ENCODE peak calls at places on chromosomes 5 and 9, in ten cellular contexts. R is stomach, P is MM.1S, E is tibial artery, N is body of pancreas, T is K562, Z is A673, W is pancreas, I is dorsolateral prefrontal cortex, Y is transverse colon. B is an unnamed sample.

GRCh38 chr9:4433379-4433778 is 56.9 kb upstream of the SLC1A1 start:
- DNase-seq in N (no peak), T (peak), Y (no peak), R (no peak), P (no peak), W (no peak), E (no peak), Z (no peak), I (no peak), B (no peak)

GRCh38 chr9:128494743-128495124 is 9.8 kb upstream of the GLE1 start:
- DNase-seq in R (no peak), Z (no peak), P (no peak), T (no peak), N (no peak), W (no peak), Y (no peak), E (no peak), I (no peak), B (no peak)

GRCh38 chr5:170111088-170111796 is 5.5 kb downstream of the FOXI1 start:
- DNase-seq in N (no peak), W (no peak), T (no peak), E (no peak), R (no peak), P (no peak), Z (peak), I (no peak), Y (no peak), B (no peak)

GRCh38 chr9:133770076-133770777 is 32.1 kb upstream of the SARDH start:
- DNase-seq in P (no peak), T (no peak), E (peak), Y (no peak), W (peak), R (peak), Z (no peak), N (peak), I (peak), B (no peak)

GRCh38 chr9:35226685-35227084 is 64.9 kb downstream of the UNC13B start:
- DNase-seq in R (no peak), E (no peak), P (no peak), W (no peak), Z (no peak), I (no peak), Y (no peak), T (no peak), N (no peak), B (no peak)

GRCh38 chr9:33263936-33264472 is 504 bp downstream of the BAG1 start:
- DNase-seq in E (peak), R (peak), N (peak), I (peak), W (peak), P (peak), Z (peak), T (no peak), Y (peak), B (peak)

GRCh38 chr5:98768160-98769005 is 5.1 kb upstream of the RGMB start:
- DNase-seq in Z (peak), Y (peak), E (no peak), T (peak), P (peak), R (peak), I (peak), N (peak), W (peak), B (peak)

GRCh38 chr9:101398930-101399640 is 434 bp downstream of the ZNF189 start:
- DNase-seq in W (no peak), P (peak), E (no peak), I (no peak), T (peak), R (peak), Y (peak), N (peak), Z (peak), B (peak)

GRCh38 chr5:90534922-90535321 is 5.5 kb upstream of the LYSMD3 start:
- DNase-seq in W (no peak), T (no peak), Z (no peak), Y (no peak), N (no peak), P (no peak), E (no peak), I (no peak), R (no peak), B (no peak)

GRCh38 chr9:97682242-97682641 is 14.9 kb downstream of the XPA start:
- DNase-seq in P (no peak), T (no peak), Z (no peak), N (no peak), I (no peak), W (no peak), Y (no peak), E (no peak), R (no peak), B (no peak)

GRCh38 chr9:128231638-128232568 is 28.7 kb downstream of the DNM1 start:
- DNase-seq in W (no peak), R (no peak), N (no peak), E (peak), T (no peak), Z (no peak), P (no peak), Y (no peak), I (no peak), B (no peak)

GRCh38 chr5:139667730-139668063 is 19.5 kb downstream of the CXXC5 start:
- DNase-seq in W (no peak), I (no peak), R (no peak), T (no peak), P (no peak), Z (peak), Y (no peak), N (no peak), E (no peak), B (no peak)

GRCh38 chr5:93603711-93604118 is 20.7 kb downstream of the NR2F1 start:
- DNase-seq in T (no peak), P (no peak), N (no peak), Y (no peak), E (no peak), W (no peak), Z (no peak), I (no peak), R (no peak), B (no peak)

GRCh38 chr5:115621365-115621900 is 4.4 kb downstream of the TMED7 start:
- DNase-seq in N (no peak), Z (no peak), R (no peak), W (no peak), E (no peak), T (no peak), I (no peak), P (no peak), Y (no peak), B (no peak)

GRCh38 chr5:96785719-96786118 is 22.0 kb downstream of the ERAP1 start:
- DNase-seq in W (no peak), Y (no peak), P (no peak), I (no peak), T (no peak), Z (no peak), N (no peak), E (no peak), R (no peak), B (no peak)

GRCh38 chr9:125564641-125565040 is 142.4 kb downstream of the MAPKAP1 start:
- DNase-seq in P (no peak), T (no peak), Z (peak), Y (no peak), E (no peak), R (no peak), N (no peak), W (no peak), I (no peak), B (no peak)

GRCh38 chr9:10633785-10634184 is 21.0 kb upstream of the PTPRD start:
- DNase-seq in W (no peak), R (no peak), I (no peak), P (no peak), T (no peak), N (no peak), Y (no peak), E (no peak), Z (no peak), B (no peak)

GRCh38 chr5:150272531-150272930 is 17.0 kb downstream of the CAMK2A start:
- DNase-seq in E (no peak), I (peak), T (peak), Z (peak), N (peak), W (no peak), P (peak), R (no peak), Y (no peak), B (peak)

GRCh38 chr9:124659099-124659659 is 111.9 kb downstream of the NR6A1 start:
- DNase-seq in Y (peak), W (peak), E (peak), I (peak), R (peak), Z (peak), P (peak), N (peak), T (peak), B (peak)

GRCh38 chr9:22722492-22722891 is 275.9 kb downstream of the DMRTA1 start:
- DNase-seq in T (no peak), I (no peak), P (no peak), E (no peak), W (no peak), R (no peak), Z (no peak), Y (no peak), N (no peak), B (no peak)

GRCh38 chr9:33661186-33661585 is 134.2 kb upstream of the PRSS3 start:
- DNase-seq in W (no peak), I (no peak), R (no peak), E (no peak), T (no peak), Y (no peak), N (no peak), Z (no peak), P (no peak), B (no peak)

GRCh38 chr5:39624268-39624886 is 199.6 kb upstream of the DAB2 start:
- DNase-seq in E (no peak), W (peak), R (peak), I (no peak), T (no peak), Y (peak), N (peak), P (no peak), Z (no peak), B (no peak)

GRCh38 chr5:94361832-94362754 is 256.3 kb downstream of the KIAA0825 start:
- DNase-seq in T (no peak), W (no peak), P (no peak), N (no peak), Z (no peak), Y (no peak), E (no peak), I (no peak), R (no peak), B (no peak)

GRCh38 chr5:134025786-134026185 is 21.0 kb upstream of the VDAC1 start:
- DNase-seq in E (no peak), P (no peak), Y (no peak), W (no peak), T (no peak), Z (no peak), R (no peak), N (no peak), I (no peak), B (no peak)

GRCh38 chr5:40401965-40402364 is 277.8 kb upstream of the PTGER4 start:
- DNase-seq in N (peak), T (no peak), Z (peak), E (no peak), R (no peak), I (no peak), W (no peak), Y (no peak), P (no peak), B (no peak)

GRCh38 chr5:93593476-93594060 is 10.5 kb downstream of the NR2F1 start:
- DNase-seq in T (no peak), Z (no peak), N (no peak), Y (no peak), E (no peak), R (no peak), P (no peak), I (no peak), W (no peak), B (no peak)

GRCh38 chr5:17808566-17808965 is 174.3 kb downstream of the TAF11L14 start:
- DNase-seq in Z (no peak), T (no peak), Y (no peak), I (no peak), R (no peak), P (no peak), N (no peak), E (no peak), W (no peak), B (no peak)

GRCh38 chr9:33852216-33852826 is 35.4 kb downstream of the UBE2R2 start:
- DNase-seq in P (peak), Z (peak), E (peak), I (peak), W (peak), R (peak), Y (peak), T (peak), N (peak), B (peak)

GRCh38 chr9:20292002-20292401 is 330.3 kb downstream of the MLLT3 start:
- DNase-seq in Z (peak), N (no peak), R (no peak), T (no peak), W (no peak), I (no peak), Y (no peak), E (no peak), P (no peak), B (peak)

DNA sequence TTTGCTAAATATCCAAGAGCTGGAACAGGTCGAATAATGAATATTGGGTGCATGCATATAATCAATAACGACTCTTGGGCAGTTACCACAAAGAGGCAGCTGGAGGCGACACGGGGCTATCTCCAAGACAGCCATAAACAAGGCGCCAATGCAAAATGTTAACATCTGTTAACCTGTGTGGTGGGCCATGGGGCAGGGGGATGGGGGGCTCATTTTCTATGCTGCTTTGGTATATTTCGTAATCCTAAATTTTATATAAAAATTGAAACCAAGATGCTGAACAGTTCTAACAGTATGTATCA is 1.3 kb upstream of the RNF44 start:
- DNase-seq in T (no peak), W (no peak), R (no peak), E (no peak), Z (no peak), Y (no peak), P (no peak), N (no peak), I (no peak), B (no peak)
- H3K4me3 ChIP-seq in T (peak), W (no peak), R (peak), E (peak), Z (peak), Y (peak), P (peak), N (no peak), I (no peak), B (no peak)

DNA sequence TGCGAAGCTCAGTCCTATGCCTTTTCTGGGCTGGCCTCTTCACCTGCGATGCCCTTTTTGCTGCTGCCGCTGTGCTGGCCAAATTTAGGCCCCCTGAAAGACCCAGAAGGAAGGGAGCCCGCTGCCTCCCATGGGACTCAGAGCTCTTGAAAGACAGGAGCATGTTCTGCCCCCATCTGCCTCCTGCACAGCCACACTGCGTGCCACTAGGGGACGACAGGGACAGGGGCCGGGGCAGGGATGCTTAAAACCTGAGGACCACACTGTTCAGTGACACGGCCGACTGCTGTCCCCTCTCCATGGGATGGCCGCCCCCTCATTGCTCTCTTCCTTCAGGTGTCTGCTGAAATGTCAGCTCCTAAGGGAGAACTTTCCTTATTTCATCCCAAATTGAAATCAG is 132.4 kb downstream of the ADAMTS2 start:
- DNase-seq in E (no peak), P (no peak), Z (no peak), T (no peak), N (no peak), I (no peak), W (no peak), R (no peak), Y (no peak), B (no peak)
- TF ChIP-seq CTCF in E (peak), P (no peak), Z (no peak), T (no peak), N (no peak), I (peak), W (no peak), R (no peak), Y (no peak), B (no peak)

GRCh38 chr9:7432989-7433388 is 366.6 kb downstream of the DMAC1 start:
- DNase-seq in Y (no peak), R (no peak), E (no peak), P (no peak), W (no peak), T (no peak), Z (no peak), N (no peak), I (no peak), B (no peak)
- H3K4me3 ChIP-seq in Y (no peak), R (no peak), E (no peak), P (no peak), W (no peak), T (no peak), Z (no peak), N (no peak), I (no peak), B (no peak)

GRCh38 chr9:90838098-90838497 is 36.5 kb downstream of the SYK start:
- DNase-seq in N (no peak), P (peak), T (no peak), Z (no peak), I (no peak), R (peak), E (no peak), Y (no peak), W (no peak), B (no peak)
- TF ChIP-seq CTCF in N (peak), P (peak), T (no peak), Z (no peak), I (no peak), R (no peak), E (no peak), Y (no peak), W (no peak), B (no peak)

GRCh38 chr5:102800427-102800826 is 45.3 kb downstream of the PAM start:
- DNase-seq in Y (no peak), P (no peak), Z (peak), W (no peak), I (no peak), T (no peak), N (no peak), E (no peak), R (no peak), B (no peak)
- H3K4me3 ChIP-seq in Y (no peak), P (no peak), Z (no peak), W (no peak), I (no peak), T (no peak), N (no peak), E (no peak), R (no peak), B (no peak)

GRCh38 chr5:65925094-65925600 is 1.2 kb upstream of the ERBIN start:
- DNase-seq in P (peak), E (peak), N (peak), R (peak), W (peak), T (peak), I (peak), Z (peak), Y (peak), B (peak)

GRCh38 chr5:65924366-65925093 is 1.8 kb upstream of the ERBIN start:
- DNase-seq in Y (no peak), I (no peak), Z (no peak), E (no peak), W (no peak), P (no peak), N (no peak), T (peak), R (no peak), B (no peak)

GRCh38 chr5:65926276-65926761 is at the start of gene ERBIN:
- DNase-seq in W (peak), P (peak), N (peak), E (peak), Y (peak), I (peak), T (peak), Z (peak), R (peak), B (peak)

GRCh38 chr5:65926893-65927292 is 518 bp downstream of the ERBIN start:
- DNase-seq in Y (peak), P (peak), Z (peak), W (no peak), E (no peak), T (peak), R (no peak), N (peak), I (no peak), B (peak)

DNA sequence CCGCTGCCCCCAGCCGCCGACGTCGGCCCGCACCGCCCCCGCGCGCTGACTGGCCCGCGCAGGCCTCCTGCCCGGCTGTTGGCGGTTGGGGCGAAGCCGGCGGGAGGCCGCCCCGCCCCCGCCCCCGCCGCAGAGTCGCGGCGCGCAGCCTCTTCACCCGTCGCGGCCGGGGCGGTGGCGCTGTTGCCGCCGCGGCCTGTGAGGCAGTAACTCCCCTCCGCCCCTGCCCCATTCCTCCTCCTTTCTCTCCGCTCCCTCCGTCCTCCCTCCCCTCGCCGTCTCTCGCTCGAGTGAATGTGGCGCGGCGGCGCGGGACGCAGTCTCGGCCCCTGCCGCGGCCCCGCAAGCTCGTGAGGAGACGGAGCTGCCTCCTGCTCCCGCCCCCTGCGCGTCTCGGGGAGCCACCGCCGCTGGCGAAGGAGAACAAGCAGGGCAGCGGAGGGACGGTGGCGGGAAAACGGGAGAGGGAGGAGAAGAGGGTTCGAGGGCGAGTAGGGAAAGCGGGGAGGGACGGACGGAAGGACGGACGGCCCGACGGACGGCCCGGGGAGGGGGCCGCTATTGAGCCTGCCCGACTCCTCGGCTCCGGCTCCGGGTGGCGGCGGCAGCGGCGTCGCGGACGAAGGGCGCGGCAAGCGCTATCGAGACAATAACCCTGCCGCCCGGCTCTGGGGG is 637 bp upstream of the ERBIN start:
- DNase-seq in W (peak), Y (peak), R (peak), P (peak), N (peak), E (peak), T (peak), Z (peak), I (peak), B (peak)
- TF ChIP-seq CTCF in W (no peak), Y (peak), R (no peak), P (peak), N (peak), E (peak), T (peak), Z (peak), I (peak), B (peak)

DNA sequence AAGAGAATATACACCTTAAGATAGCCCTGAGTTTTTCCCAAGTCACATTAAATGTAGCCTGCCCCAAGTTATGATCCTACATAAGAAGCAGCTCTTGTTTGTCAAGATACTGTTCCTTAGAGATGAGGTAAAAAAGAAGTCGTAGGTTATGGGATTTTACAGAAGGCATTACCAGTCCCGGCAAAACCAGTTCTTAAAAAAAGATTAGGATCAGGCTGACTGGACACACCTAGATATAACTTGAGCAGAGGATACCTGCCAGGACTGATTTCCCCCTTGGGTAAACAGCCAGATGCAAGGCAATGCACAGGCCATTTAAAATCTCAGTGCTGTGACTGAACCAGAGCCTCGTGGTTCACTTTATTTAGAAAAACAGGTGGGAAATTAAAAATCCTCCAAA is 14.1 kb upstream of the SEMA5A start:
- DNase-seq in W (no peak), Y (no peak), N (no peak), Z (no peak), R (no peak), T (no peak), P (no peak), I (no peak), E (no peak), B (no peak)
- H3K4me3 ChIP-seq in W (no peak), Y (no peak), N (no peak), Z (no peak), R (no peak), T (no peak), P (no peak), I (no peak), E (no peak), B (no peak)